ENCODE peak calls at places on chromosomes 6 and 20, in ten cellular contexts. U, D, J, T, K, Z, O, N, I and H are unnamed samples. For H3K36me3 and H3K4me1, the result is how much of the 10 kb centered on the place peaks cover.

GRCh38 chr6:154888426-154888825 is 106.7 kb upstream of the TIAM2 start:
- DNase-seq in D (no peak), K (no peak), I (no peak), T (no peak), U (no peak), Z (no peak), N (no peak), J (no peak), O (no peak), H (no peak)

GRCh38 chr6:54916858-54917257 is 70.3 kb downstream of the FAM83B start:
- DNase-seq in T (no peak), K (peak), N (no peak), O (no peak), U (no peak), J (no peak), D (no peak), I (no peak), Z (no peak), H (peak)

GRCh38 chr20:56032251-56032650 is 26.9 kb upstream of the CBLN4 start:
- DNase-seq in D (no peak), Z (peak), O (no peak), I (no peak), J (no peak), U (peak), T (no peak), N (no peak), K (no peak), H (no peak)

GRCh38 chr20:18090044-18090443 is 32.3 kb upstream of the OVOL2 start:
- DNase-seq in T (no peak), N (no peak), Z (no peak), U (no peak), K (no peak), D (no peak), O (no peak), I (no peak), J (no peak), H (no peak)

GRCh38 chr20:38267251-38267650 is 6.7 kb upstream of the KIAA1755 start:
- DNase-seq in U (no peak), D (no peak), Z (no peak), T (no peak), I (no peak), N (no peak), O (no peak), K (no peak), J (no peak), H (no peak)

GRCh38 chr6:30533460-30534294 is 22.6 kb downstream of the GNL1 start:
- DNase-seq in D (no peak), O (no peak), Z (no peak), U (no peak), I (no peak), N (no peak), J (no peak), T (no peak), K (no peak), H (peak)

GRCh38 chr6:129641344-129641743 is 68.6 kb downstream of the ARHGAP18 start:
- DNase-seq in T (no peak), U (no peak), D (no peak), K (peak), I (no peak), Z (peak), O (no peak), N (peak), J (no peak), H (no peak)

GRCh38 chr6:36847991-36848390 is 8.7 kb upstream of the CPNE5 start:
- DNase-seq in J (no peak), D (no peak), K (no peak), T (no peak), U (no peak), I (no peak), O (no peak), Z (no peak), N (no peak), H (peak)

GRCh38 chr6:163098827-163099469 is 315.6 kb upstream of the QKI start:
- DNase-seq in T (no peak), D (no peak), I (no peak), Z (peak), U (no peak), O (no peak), J (no peak), N (no peak), K (no peak), H (no peak)

GRCh38 chr6:151702851-151703629 is 104.4 kb upstream of the ESR1 start:
- DNase-seq in Z (no peak), U (no peak), I (no peak), J (no peak), O (no peak), K (no peak), T (no peak), D (no peak), N (no peak), H (no peak)

GRCh38 chr6:3913077-3913957 is 64.1 kb downstream of the FAM50B start:
- DNase-seq in D (peak), T (no peak), J (peak), U (no peak), N (peak), I (peak), O (peak), Z (peak), K (peak), H (peak)

GRCh38 chr6:158769696-158770446 is 49.3 kb downstream of the EZR start:
- DNase-seq in K (no peak), Z (no peak), I (no peak), U (no peak), J (no peak), N (no peak), D (peak), T (no peak), O (no peak), H (no peak)

GRCh38 chr20:23541330-23541729 is 27.0 kb downstream of the CST9L start:
- DNase-seq in J (no peak), Z (no peak), O (no peak), N (no peak), T (no peak), U (no peak), I (no peak), D (no peak), K (no peak), H (no peak)

GRCh38 chr20:57088436-57088835 is 178.0 kb downstream of the BMP7 start:
- DNase-seq in T (no peak), J (no peak), U (no peak), K (no peak), I (no peak), D (no peak), Z (no peak), N (no peak), O (no peak), H (no peak)

GRCh38 chr6:166820070-166820469 is 136.3 kb downstream of the RNASET2 start:
- DNase-seq in I (no peak), T (no peak), K (no peak), J (no peak), N (no peak), U (no peak), Z (no peak), O (no peak), D (no peak), H (no peak)

GRCh38 chr20:11112837-11113236 is 439.0 kb upstream of the JAG1 start:
- DNase-seq in N (no peak), D (no peak), Z (no peak), I (no peak), T (no peak), U (no peak), O (no peak), K (peak), J (no peak), H (no peak)

GRCh38 chr20:9514461-9515210 is at the start of gene LAMP5:
- DNase-seq in D (no peak), O (no peak), K (peak), J (no peak), N (peak), Z (peak), U (peak), I (no peak), T (peak), H (no peak)

GRCh38 chr6:94584211-94584610 is 993.1 kb upstream of the MANEA start:
- DNase-seq in Z (peak), N (no peak), D (no peak), I (no peak), U (no peak), K (no peak), O (no peak), J (no peak), T (no peak), H (no peak)

GRCh38 chr20:60465993-60466682 is 507.9 kb downstream of the CDH26 start:
- DNase-seq in O (no peak), I (no peak), D (no peak), J (no peak), N (no peak), K (no peak), Z (no peak), T (no peak), U (no peak), H (no peak)

GRCh38 chr6:125094563-125094962 is 59.0 kb upstream of the TPD52L1 start:
- DNase-seq in K (peak), D (no peak), J (no peak), Z (peak), U (no peak), I (no peak), O (no peak), T (no peak), N (peak), H (no peak)

GRCh38 chr6:24923885-24924401 is 11.8 kb downstream of the RIPOR2 start:
- DNase-seq in J (no peak), U (no peak), Z (no peak), K (no peak), N (no peak), T (no peak), O (no peak), D (no peak), I (no peak), H (no peak)

GRCh38 chr20:61443541-61444126 is 191.6 kb downstream of the CDH4 start:
- DNase-seq in N (peak), J (no peak), Z (peak), U (no peak), I (no peak), K (peak), O (no peak), D (no peak), T (no peak), H (no peak)

GRCh38 chr6:138455746-138456392 is 43.4 kb downstream of the NHSL1 start:
- DNase-seq in J (no peak), T (no peak), U (no peak), Z (no peak), N (no peak), D (no peak), O (no peak), I (no peak), K (peak), H (peak)

GRCh38 chr20:10558635-10559187 is 115.1 kb downstream of the JAG1 start:
- DNase-seq in I (no peak), U (no peak), N (peak), D (no peak), Z (peak), J (no peak), K (peak), T (no peak), O (no peak), H (no peak)

GRCh38 chr6:161443868-161444267 is 170.0 kb upstream of the AGPAT4 start:
- DNase-seq in N (no peak), O (no peak), K (no peak), J (no peak), Z (no peak), D (no peak), U (no peak), I (no peak), T (no peak), H (no peak)

GRCh38 chr6:89371849-89372505 is 19.5 kb upstream of the UBE2J1 start:
- DNase-seq in O (peak), D (peak), Z (peak), N (peak), J (peak), I (peak), T (peak), K (peak), U (peak), H (peak)

GRCh38 chr20:31549513-31549880 is 35.3 kb downstream of the HM13 start:
- DNase-seq in I (no peak), K (no peak), T (no peak), U (no peak), N (no peak), Z (no peak), D (no peak), J (no peak), O (no peak), H (no peak)

GRCh38 chr6:39804666-39805065 is 12.5 kb downstream of the DAAM2 start:
- DNase-seq in U (no peak), O (no peak), N (peak), K (peak), J (no peak), T (no peak), I (no peak), D (no peak), Z (peak), H (no peak)

GRCh38 chr6:160104821-160105517 is 16.6 kb upstream of the SLC22A1 start:
- DNase-seq in D (no peak), J (no peak), K (no peak), Z (no peak), U (no peak), I (no peak), O (no peak), T (no peak), N (no peak), H (no peak)
- H3K36me3 ChIP-seq in D (under half), J (under half), K (half or more), Z (under half), U (half or more), I (under half), O (under half), T (half or more), N (half or more), H (under half)

DNA sequence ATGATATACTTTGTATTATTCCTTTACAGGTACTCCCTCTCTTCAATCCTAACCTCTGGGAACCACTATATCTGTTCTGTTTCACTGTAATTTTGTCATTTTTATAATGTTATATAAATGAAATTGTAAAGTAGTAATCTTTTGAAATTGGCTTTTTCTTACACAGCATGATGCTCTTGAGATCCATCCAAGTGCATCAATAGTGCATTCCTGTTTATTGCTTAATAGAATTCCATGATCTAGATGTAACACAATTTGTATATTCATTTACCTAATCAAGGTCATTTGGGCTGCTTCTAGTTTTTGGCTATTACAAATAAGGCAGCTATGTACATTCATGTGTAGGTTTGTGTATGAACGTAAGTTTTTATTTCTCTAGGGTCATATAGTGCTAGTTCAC is 174.6 kb downstream of the KHDC1L start:
- DNase-seq in J (no peak), Z (no peak), T (no peak), O (no peak), D (no peak), N (no peak), I (no peak), U (no peak), K (peak), H (no peak)
- H3K4me3 ChIP-seq in J (no peak), Z (no peak), T (no peak), O (no peak), D (no peak), N (no peak), I (no peak), U (no peak), K (no peak), H (no peak)

DNA sequence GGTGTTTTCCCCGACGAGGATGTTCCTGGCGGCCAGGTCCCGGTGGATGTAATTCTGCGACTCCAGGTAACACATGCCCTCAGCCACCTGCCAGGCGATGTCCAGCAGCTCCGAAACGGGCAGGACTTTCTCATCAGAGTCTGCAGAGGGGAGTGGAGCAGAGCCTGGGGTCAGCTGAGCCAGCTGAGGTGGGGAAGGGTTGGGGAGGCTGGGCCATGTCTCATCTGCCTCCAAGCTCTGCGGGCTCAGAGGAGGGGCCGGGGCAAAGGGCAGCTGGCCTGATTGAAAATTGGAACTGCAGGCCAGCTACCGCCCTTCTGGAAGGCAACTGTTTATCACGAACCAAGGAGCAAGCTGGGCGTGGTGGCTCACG is 6.4 kb downstream of the PTK6 start:
- DNase-seq in I (no peak), Z (no peak), D (no peak), J (no peak), O (no peak), U (no peak), K (no peak), T (no peak), N (no peak), H (peak)
- H3K4me1 ChIP-seq in I (under half), Z (under half), D (under half), J (under half), O (under half), U (under half), K (under half), T (under half), N (under half), H (under half)

GRCh38 chr20:34458631-34459030 is 57.6 kb upstream of the DYNLRB1 start:
- DNase-seq in T (no peak), Z (peak), O (no peak), I (no peak), N (peak), D (no peak), K (peak), U (no peak), J (no peak), H (no peak)

GRCh38 chr20:34461779-34462087 is 54.5 kb upstream of the DYNLRB1 start:
- DNase-seq in T (no peak), K (peak), Z (no peak), U (no peak), D (no peak), O (no peak), I (no peak), J (no peak), N (no peak), H (no peak)

DNA sequence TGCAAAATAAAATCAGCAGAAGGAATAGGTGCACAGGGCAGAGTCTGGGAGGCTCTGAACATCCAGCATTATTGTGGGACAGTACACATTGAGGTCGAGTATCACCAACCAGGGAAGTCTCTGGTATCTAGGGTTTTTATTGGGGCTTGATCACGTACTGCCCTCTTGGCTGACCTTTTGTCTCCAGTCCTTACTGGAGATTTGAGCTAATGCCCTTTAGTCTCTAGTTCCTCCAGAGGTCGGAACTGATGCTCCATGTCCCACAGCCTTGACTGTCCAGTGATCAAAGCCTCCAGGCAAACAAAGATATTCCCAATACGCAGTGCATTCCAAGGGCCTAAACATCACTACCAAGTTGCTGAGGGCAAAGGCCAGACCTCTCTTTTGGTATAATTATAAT is 57.0 kb upstream of the DYNLRB1 start:
- DNase-seq in N (no peak), J (no peak), K (no peak), T (no peak), O (no peak), U (no peak), I (no peak), D (no peak), Z (no peak), H (no peak)
- H3K36me3 ChIP-seq in N (under half), J (under half), K (under half), T (half or more), O (under half), U (half or more), I (under half), D (under half), Z (under half), H (under half)

DNA sequence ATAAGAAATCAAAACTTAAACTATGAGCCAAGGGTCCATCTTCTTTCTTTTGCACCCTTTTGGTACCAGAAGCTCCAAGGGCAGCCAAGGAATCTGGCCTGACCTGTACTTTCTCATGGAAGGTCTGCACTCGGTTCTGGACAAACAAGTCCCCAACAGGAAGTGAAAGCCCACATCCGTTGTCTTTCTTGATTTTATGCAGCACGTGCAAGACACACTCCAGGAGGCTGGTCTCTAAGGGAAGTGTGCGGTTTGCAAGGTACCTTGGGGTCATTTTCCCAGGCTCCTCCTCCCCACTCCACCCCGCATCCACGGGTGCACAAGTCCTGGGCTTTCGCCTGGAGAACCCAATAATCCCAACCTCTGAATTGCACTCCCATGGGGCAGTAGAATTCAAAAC is 101.9 kb downstream of the NFATC2 start:
- DNase-seq in O (no peak), J (no peak), Z (no peak), K (no peak), U (no peak), T (no peak), I (no peak), N (no peak), D (no peak), H (peak)
- H3K4me3 ChIP-seq in O (no peak), J (no peak), Z (no peak), K (no peak), U (no peak), T (no peak), I (no peak), N (no peak), D (no peak), H (no peak)

GRCh38 chr6:144343736-144344428 is 58.7 kb downstream of the UTRN start:
- DNase-seq in Z (no peak), I (no peak), T (no peak), U (no peak), J (no peak), K (no peak), D (no peak), N (no peak), O (no peak), H (peak)
- H3K4me1 ChIP-seq in Z (under half), I (half or more), T (half or more), U (under half), J (under half), K (under half), D (under half), N (under half), O (under half), H (under half)

GRCh38 chr20:41418031-41418430 is 51.4 kb upstream of the EMILIN3 start:
- DNase-seq in D (no peak), U (no peak), Z (no peak), T (no peak), I (no peak), K (no peak), O (no peak), N (no peak), J (no peak), H (no peak)
- H3K36me3 ChIP-seq in D (under half), U (half or more), Z (under half), T (half or more), I (half or more), K (half or more), O (under half), N (under half), J (under half), H (under half)

DNA sequence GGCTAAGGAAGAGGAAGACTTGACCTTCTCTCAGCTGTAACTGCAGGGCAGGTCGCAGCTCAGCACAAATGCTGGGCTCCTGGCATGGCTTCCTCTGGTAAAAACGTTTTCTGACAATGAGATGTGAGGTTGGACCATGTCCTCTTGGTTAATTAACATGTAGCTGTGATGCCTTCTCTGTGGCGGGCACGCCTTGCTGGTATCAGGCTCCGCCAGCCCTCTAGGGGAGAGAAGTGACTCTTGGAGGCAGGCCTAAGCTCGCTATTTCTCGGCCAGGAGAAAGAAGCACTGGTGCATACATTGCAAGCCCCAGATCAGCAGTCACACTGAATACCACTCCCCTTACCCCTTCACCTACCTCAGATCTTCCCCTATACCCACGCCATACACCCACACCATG is 65.0 kb downstream of the QRSL1 start:
- DNase-seq in D (no peak), K (no peak), N (no peak), J (no peak), U (no peak), T (no peak), O (no peak), Z (no peak), I (no peak), H (peak)
- H3K4me3 ChIP-seq in D (no peak), K (no peak), N (no peak), J (no peak), U (no peak), T (no peak), O (no peak), Z (no peak), I (no peak), H (no peak)